ENCODE peak calls at places on chromosomes 1 and 21, in seven cellular contexts. J, P, K, V, L, O and A are unnamed samples.

GRCh38 chr1:56924116-56924515 is 41.7 kb downstream of the C8B start:
- DNase-seq in L (no peak), O (no peak), J (no peak), V (no peak), K (no peak), P (no peak), A (no peak)

GRCh38 chr1:153344718-153345025 is 4.0 kb downstream of the PGLYRP4 start:
- DNase-seq in J (no peak), P (no peak), V (peak; percentile 8), L (no peak), K (no peak), O (no peak), A (no peak)

GRCh38 chr1:14608308-14608707 is 9.8 kb downstream of the KAZN start:
- DNase-seq in O (no peak), L (no peak), K (no peak), V (no peak), J (no peak), P (no peak), A (no peak)

GRCh38 chr1:183590225-183591191 is at the start of gene NCF2:
- DNase-seq in V (peak; percentile 30), K (peak; percentile 81), P (no peak), L (no peak), J (no peak), O (no peak), A (no peak)

GRCh38 chr1:98761238-98761637 is 99.7 kb downstream of the SNX7 start:
- DNase-seq in K (no peak), P (no peak), O (no peak), J (no peak), L (no peak), V (no peak), A (no peak)

GRCh38 chr1:13549521-13549920 is 34.1 kb upstream of the PDPN start:
- DNase-seq in V (no peak), P (no peak), O (no peak), K (no peak), L (no peak), J (no peak), A (no peak)

GRCh38 chr1:228088586-228089498 is 6.3 kb downstream of the ARF1 start:
- DNase-seq in V (no peak), K (no peak), O (no peak), L (no peak), J (no peak), P (no peak), A (no peak)

GRCh38 chr1:34590211-34590623 is 164.6 kb upstream of the GJB5 start:
- DNase-seq in O (no peak), V (peak; percentile 26), J (no peak), K (no peak), P (peak; percentile 23), L (peak; percentile 3), A (no peak)

GRCh38 chr1:186842547-186842946 is 13.8 kb downstream of the PLA2G4A start:
- DNase-seq in J (no peak), L (no peak), K (no peak), O (no peak), V (no peak), P (no peak), A (no peak)

GRCh38 chr21:29938968-29939858 is 583 bp downstream of the GRIK1 start:
- DNase-seq in K (no peak), J (no peak), O (no peak), L (peak; percentile 9), P (no peak), V (no peak), A (no peak)